ENCODE peak calls at places on chromosome 2, in four cellular contexts. S, T, U and O are unnamed samples.

GRCh38 chr2:181904022-181904632 is 12.6 kb downstream of the ITPRID2 start:
- DNase-seq in S (peak; percentile 52), T (peak; percentile 9), U (peak; percentile 21), O (no peak)

GRCh38 chr2:150639383-150639782 is 151.9 kb upstream of the RND3 start:
- DNase-seq in S (no peak), T (no peak), U (no peak), O (no peak)

GRCh38 chr2:161265874-161266273 is 42.4 kb upstream of the PSMD14 start:
- DNase-seq in S (no peak), T (no peak), U (peak; percentile 63), O (no peak)

GRCh38 chr2:64978514-64979268 is 10.5 kb upstream of the SLC1A4 start:
- DNase-seq in S (no peak), T (no peak), U (peak; percentile 66), O (no peak)

GRCh38 chr2:37323176-37323575 is 1.5 kb downstream of the PRKD3 start:
- DNase-seq in S (peak; percentile 21), T (no peak), U (no peak), O (no peak)

GRCh38 chr2:47688561-47688960 is 94.4 kb upstream of the MSH6 start:
- DNase-seq in S (no peak), T (no peak), U (no peak), O (no peak)

GRCh38 chr2:216829533-216829932 is 30.3 kb downstream of the TNP1 start:
- DNase-seq in S (peak; percentile 75), T (no peak), U (peak; percentile 75), O (no peak)

GRCh38 chr2:219675206-219675605 is 47.8 kb downstream of the SLC4A3 start:
- DNase-seq in S (no peak), T (no peak), U (no peak), O (no peak)

GRCh38 chr2:149738771-149739170 is 151.2 kb upstream of the MMADHC start:
- DNase-seq in S (no peak), T (no peak), U (no peak), O (no peak)

GRCh38 chr2:43482974-43483373 is 112.9 kb downstream of the THADA start:
- DNase-seq in S (no peak), T (no peak), U (peak; percentile 28), O (peak; percentile 26)

GRCh38 chr2:66508358-66509071 is 73.6 kb downstream of the MEIS1 start:
- DNase-seq in S (no peak), T (no peak), U (no peak), O (no peak)

GRCh38 chr2:234469972-234470371 is 26.9 kb downstream of the ARL4C start:
- DNase-seq in S (no peak), T (no peak), U (no peak), O (no peak)

GRCh38 chr2:25788457-25788856 is 89.8 kb downstream of the ASXL2 start:
- DNase-seq in S (no peak), T (no peak), U (no peak), O (no peak)

GRCh38 chr2:121519732-121520640 is 10.7 kb upstream of the RNU4ATAC start:
- DNase-seq in S (no peak), T (peak; percentile 46), U (no peak), O (no peak)